ENCODE peak calls at places on chromosomes 12 and 14, in nine cellular contexts. One of them, this sample, is unnamed.
A peak's percentile ranks its signal among the peaks of the same experiment; 100 is the strongest.

GRCh38 chr12:46154221-46154975 is 114.4 kb downstream of the SLC38A1 start:
- DNase-seq in H1: no peak
- DNase-seq in tibial nerve: no peak
- DNase-seq in stomach: no peak
- DNase-seq in transverse colon: no peak
- DNase-seq in ovary: no peak
- DNase-seq in upper lobe of left lung: no peak
- DNase-seq in A549: peak; percentile 19
- DNase-seq in K562: no peak
- DNase-seq in this sample: no peak

GRCh38 chr14:61456720-61457119 is 135.3 kb downstream of the PRKCH start:
- DNase-seq in H1: no peak
- DNase-seq in tibial nerve: peak; percentile 75
- DNase-seq in stomach: peak; percentile 88
- DNase-seq in transverse colon: peak; percentile 86
- DNase-seq in ovary: peak; percentile 65
- DNase-seq in upper lobe of left lung: no peak
- DNase-seq in A549: peak; percentile 86
- DNase-seq in K562: peak; percentile 72
- DNase-seq in this sample: peak; percentile 92

GRCh38 chr12:28222081-28222700 is 31.9 kb downstream of the CCDC91 start:
- DNase-seq in H1: no peak
- DNase-seq in tibial nerve: no peak
- DNase-seq in stomach: no peak
- DNase-seq in transverse colon: no peak
- DNase-seq in ovary: no peak
- DNase-seq in upper lobe of left lung: no peak
- DNase-seq in A549: no peak
- DNase-seq in K562: no peak
- DNase-seq in this sample: no peak

GRCh38 chr12:94831081-94831747 is 172.3 kb downstream of the NDUFA12 start:
- DNase-seq in H1: no peak
- DNase-seq in tibial nerve: no peak
- DNase-seq in stomach: no peak
- DNase-seq in transverse colon: peak; percentile 56
- DNase-seq in ovary: no peak
- DNase-seq in upper lobe of left lung: peak; percentile 17
- DNase-seq in A549: no peak
- DNase-seq in K562: no peak
- DNase-seq in this sample: no peak

GRCh38 chr12:119594772-119595445 is 1.3 kb downstream of the TMEM233 start:
- DNase-seq in H1: no peak
- DNase-seq in tibial nerve: no peak
- DNase-seq in stomach: no peak
- DNase-seq in transverse colon: no peak
- DNase-seq in ovary: peak; percentile 25
- DNase-seq in upper lobe of left lung: peak; percentile 86
- DNase-seq in A549: no peak
- DNase-seq in K562: no peak
- DNase-seq in this sample: no peak

GRCh38 chr14:33307691-33308369 is 369.2 kb downstream of the NPAS3 start:
- DNase-seq in H1: no peak
- DNase-seq in tibial nerve: peak; percentile 24
- DNase-seq in stomach: no peak
- DNase-seq in transverse colon: no peak
- DNase-seq in ovary: peak; percentile 14
- DNase-seq in upper lobe of left lung: no peak
- DNase-seq in A549: no peak
- DNase-seq in K562: no peak
- DNase-seq in this sample: peak; percentile 79

GRCh38 chr14:61780125-61780524 is 17.9 kb downstream of the SNAPC1 start:
- DNase-seq in H1: no peak
- DNase-seq in tibial nerve: no peak
- DNase-seq in stomach: no peak
- DNase-seq in transverse colon: no peak
- DNase-seq in ovary: no peak
- DNase-seq in upper lobe of left lung: no peak
- DNase-seq in A549: no peak
- DNase-seq in K562: no peak
- DNase-seq in this sample: no peak

GRCh38 chr12:98440165-98440581 is 75.2 kb upstream of the TMPO start:
- DNase-seq in H1: no peak
- DNase-seq in tibial nerve: peak; percentile 37
- DNase-seq in stomach: peak; percentile 35
- DNase-seq in transverse colon: no peak
- DNase-seq in ovary: peak; percentile 60
- DNase-seq in upper lobe of left lung: no peak
- DNase-seq in A549: no peak
- DNase-seq in K562: peak; percentile 66
- DNase-seq in this sample: peak; percentile 75

GRCh38 chr14:89861630-89862029 is 92.9 kb downstream of the EFCAB11 start:
- DNase-seq in H1: no peak
- DNase-seq in tibial nerve: no peak
- DNase-seq in stomach: no peak
- DNase-seq in transverse colon: no peak
- DNase-seq in ovary: no peak
- DNase-seq in upper lobe of left lung: no peak
- DNase-seq in A549: no peak
- DNase-seq in K562: no peak
- DNase-seq in this sample: no peak

GRCh38 chr14:58738876-58739275 is 101.1 kb downstream of the DACT1 start:
- DNase-seq in H1: no peak
- DNase-seq in tibial nerve: no peak
- DNase-seq in stomach: no peak
- DNase-seq in transverse colon: no peak
- DNase-seq in ovary: no peak
- DNase-seq in upper lobe of left lung: no peak
- DNase-seq in A549: no peak
- DNase-seq in K562: no peak
- DNase-seq in this sample: no peak

GRCh38 chr12:129550353-129550752 is 353.5 kb downstream of the TMEM132D start:
- DNase-seq in H1: no peak
- DNase-seq in tibial nerve: no peak
- DNase-seq in stomach: peak; percentile 81
- DNase-seq in transverse colon: peak; percentile 57
- DNase-seq in ovary: no peak
- DNase-seq in upper lobe of left lung: no peak
- DNase-seq in A549: no peak
- DNase-seq in K562: no peak
- DNase-seq in this sample: no peak

GRCh38 chr12:1488908-1489381 is 105.4 kb downstream of the FBXL14 start:
- DNase-seq in H1: no peak
- DNase-seq in tibial nerve: no peak
- DNase-seq in stomach: no peak
- DNase-seq in transverse colon: no peak
- DNase-seq in ovary: no peak
- DNase-seq in upper lobe of left lung: no peak
- DNase-seq in A549: no peak
- DNase-seq in K562: no peak
- DNase-seq in this sample: no peak

GRCh38 chr12:14643247-14643646 is 53.2 kb downstream of the GUCY2C start:
- DNase-seq in H1: no peak
- DNase-seq in tibial nerve: no peak
- DNase-seq in stomach: no peak
- DNase-seq in transverse colon: no peak
- DNase-seq in ovary: no peak
- DNase-seq in upper lobe of left lung: no peak
- DNase-seq in A549: no peak
- DNase-seq in K562: no peak
- DNase-seq in this sample: no peak

GRCh38 chr12:107594995-107595394 is 90.6 kb upstream of the PWP1 start:
- DNase-seq in H1: no peak
- DNase-seq in tibial nerve: no peak
- DNase-seq in stomach: no peak
- DNase-seq in transverse colon: no peak
- DNase-seq in ovary: no peak
- DNase-seq in upper lobe of left lung: no peak
- DNase-seq in A549: no peak
- DNase-seq in K562: no peak
- DNase-seq in this sample: no peak

GRCh38 chr14:91327201-91327600 is 82.7 kb upstream of the GPR68 start:
- DNase-seq in H1: no peak
- DNase-seq in tibial nerve: no peak
- DNase-seq in stomach: no peak
- DNase-seq in transverse colon: no peak
- DNase-seq in ovary: no peak
- DNase-seq in upper lobe of left lung: no peak
- DNase-seq in A549: no peak
- DNase-seq in K562: no peak
- DNase-seq in this sample: no peak

GRCh38 chr14:93286212-93286890 is 46.5 kb downstream of the BTBD7 start:
- DNase-seq in H1: no peak
- DNase-seq in tibial nerve: no peak
- DNase-seq in stomach: no peak
- DNase-seq in transverse colon: no peak
- DNase-seq in ovary: no peak
- DNase-seq in upper lobe of left lung: no peak
- DNase-seq in A549: no peak
- DNase-seq in K562: no peak
- DNase-seq in this sample: no peak

GRCh38 chr12:110531741-110532333 is 29.7 kb downstream of the RAD9B start:
- DNase-seq in H1: no peak
- DNase-seq in tibial nerve: no peak
- DNase-seq in stomach: no peak
- DNase-seq in transverse colon: no peak
- DNase-seq in ovary: no peak
- DNase-seq in upper lobe of left lung: no peak
- DNase-seq in A549: no peak
- DNase-seq in K562: no peak
- DNase-seq in this sample: no peak

GRCh38 chr12:107196681-107197080 is 103.3 kb upstream of the CRY1 start:
- DNase-seq in H1: no peak
- DNase-seq in tibial nerve: no peak
- DNase-seq in stomach: no peak
- DNase-seq in transverse colon: no peak
- DNase-seq in ovary: no peak
- DNase-seq in upper lobe of left lung: no peak
- DNase-seq in A549: no peak
- DNase-seq in K562: no peak
- DNase-seq in this sample: no peak

GRCh38 chr12:8037947-8038346 is 5.4 kb downstream of the FOXJ2 start:
- DNase-seq in H1: no peak
- DNase-seq in tibial nerve: no peak
- DNase-seq in stomach: no peak
- DNase-seq in transverse colon: no peak
- DNase-seq in ovary: no peak
- DNase-seq in upper lobe of left lung: no peak
- DNase-seq in A549: no peak
- DNase-seq in K562: peak; percentile 20
- DNase-seq in this sample: no peak
- TF ChIP-seq EP300 in H1: no peak
- TF ChIP-seq EP300 in tibial nerve: no peak
- TF ChIP-seq EP300 in stomach: no peak
- TF ChIP-seq EP300 in transverse colon: no peak
- TF ChIP-seq EP300 in ovary: no peak
- TF ChIP-seq EP300 in upper lobe of left lung: no peak
- TF ChIP-seq EP300 in A549: no peak
- TF ChIP-seq EP300 in K562: no peak
- TF ChIP-seq EP300 in this sample: no peak

GRCh38 chr14:81313200-81313599 is 86.9 kb downstream of the STON2 start:
- DNase-seq in H1: no peak
- DNase-seq in tibial nerve: no peak
- DNase-seq in stomach: no peak
- DNase-seq in transverse colon: no peak
- DNase-seq in ovary: no peak
- DNase-seq in upper lobe of left lung: no peak
- DNase-seq in A549: no peak
- DNase-seq in K562: no peak
- DNase-seq in this sample: no peak
- TF ChIP-seq EP300 in H1: no peak
- TF ChIP-seq EP300 in tibial nerve: no peak
- TF ChIP-seq EP300 in stomach: no peak
- TF ChIP-seq EP300 in transverse colon: no peak
- TF ChIP-seq EP300 in ovary: no peak
- TF ChIP-seq EP300 in upper lobe of left lung: no peak
- TF ChIP-seq EP300 in A549: no peak
- TF ChIP-seq EP300 in K562: no peak
- TF ChIP-seq EP300 in this sample: no peak

GRCh38 chr12:53965251-53966069 is 7.5 kb upstream of the HOXC11 start:
- DNase-seq in H1: no peak
- DNase-seq in tibial nerve: peak; percentile 15
- DNase-seq in stomach: no peak
- DNase-seq in transverse colon: no peak
- DNase-seq in ovary: no peak
- DNase-seq in upper lobe of left lung: no peak
- DNase-seq in A549: no peak
- DNase-seq in K562: no peak
- DNase-seq in this sample: no peak

GRCh38 chr12:53964315-53964713 is 8.6 kb upstream of the HOXC11 start:
- DNase-seq in H1: no peak
- DNase-seq in tibial nerve: no peak
- DNase-seq in stomach: no peak
- DNase-seq in transverse colon: no peak
- DNase-seq in ovary: no peak
- DNase-seq in upper lobe of left lung: no peak
- DNase-seq in A549: no peak
- DNase-seq in K562: no peak
- DNase-seq in this sample: no peak

GRCh38 chr12:53963434-53964314 is 9.0 kb downstream of the HOXC12 start:
- DNase-seq in H1: no peak
- DNase-seq in tibial nerve: no peak
- DNase-seq in stomach: no peak
- DNase-seq in transverse colon: no peak
- DNase-seq in ovary: no peak
- DNase-seq in upper lobe of left lung: peak; percentile 85
- DNase-seq in A549: no peak
- DNase-seq in K562: peak; percentile 65
- DNase-seq in this sample: peak; percentile 65

GRCh38 chr12:53961025-53961761 is 6.5 kb downstream of the HOXC12 start:
- DNase-seq in H1: no peak
- DNase-seq in tibial nerve: no peak
- DNase-seq in stomach: no peak
- DNase-seq in transverse colon: no peak
- DNase-seq in ovary: no peak
- DNase-seq in upper lobe of left lung: peak; percentile 80
- DNase-seq in A549: no peak
- DNase-seq in K562: no peak
- DNase-seq in this sample: peak; percentile 63

DNA sequence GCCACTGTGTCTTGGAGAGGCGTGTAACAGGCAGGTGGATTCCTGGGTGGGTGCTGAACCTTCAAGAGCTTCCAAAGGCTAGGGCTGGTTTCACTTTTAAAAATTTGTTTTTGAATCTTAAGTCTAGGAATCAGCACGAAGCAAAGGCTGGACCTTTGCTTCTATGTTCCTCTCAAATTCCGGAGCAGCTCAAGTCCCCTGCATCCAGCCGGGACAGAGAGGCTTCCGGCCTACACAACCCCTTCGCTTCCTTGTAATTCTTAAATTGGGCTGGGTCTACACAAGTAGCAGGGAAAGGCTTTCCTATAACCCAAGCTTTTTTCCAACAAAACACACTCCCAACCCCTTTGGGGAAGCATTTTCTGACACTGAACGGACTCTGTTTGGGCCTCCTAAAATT is 8.3 kb downstream of the HOXC12 start:
- DNase-seq in H1: no peak
- DNase-seq in tibial nerve: no peak
- DNase-seq in stomach: no peak
- DNase-seq in transverse colon: no peak
- DNase-seq in ovary: no peak
- DNase-seq in upper lobe of left lung: no peak
- DNase-seq in A549: no peak
- DNase-seq in K562: no peak
- DNase-seq in this sample: no peak
- TF ChIP-seq EP300 in H1: no peak
- TF ChIP-seq EP300 in tibial nerve: no peak
- TF ChIP-seq EP300 in stomach: no peak
- TF ChIP-seq EP300 in transverse colon: no peak
- TF ChIP-seq EP300 in ovary: no peak
- TF ChIP-seq EP300 in upper lobe of left lung: no peak
- TF ChIP-seq EP300 in A549: no peak
- TF ChIP-seq EP300 in K562: no peak
- TF ChIP-seq EP300 in this sample: no peak

GRCh38 chr12:122140467-122141257 is 33.4 kb downstream of the IL31 start:
- DNase-seq in H1: no peak
- DNase-seq in tibial nerve: no peak
- DNase-seq in stomach: no peak
- DNase-seq in transverse colon: no peak
- DNase-seq in ovary: no peak
- DNase-seq in upper lobe of left lung: no peak
- DNase-seq in A549: no peak
- DNase-seq in K562: no peak
- DNase-seq in this sample: no peak
- TF ChIP-seq EP300 in H1: no peak
- TF ChIP-seq EP300 in tibial nerve: no peak
- TF ChIP-seq EP300 in stomach: no peak
- TF ChIP-seq EP300 in transverse colon: no peak
- TF ChIP-seq EP300 in ovary: no peak
- TF ChIP-seq EP300 in upper lobe of left lung: no peak
- TF ChIP-seq EP300 in A549: no peak
- TF ChIP-seq EP300 in K562: no peak
- TF ChIP-seq EP300 in this sample: no peak